ENCODE peak calls at places on chromosome 21, in five cellular contexts. X is left lung; B is esophagus squamous epithelium; Y is CD8-positive, alpha-beta memory T cell; S is mucosa of descending colon. C is an unnamed sample.

GRCh38 chr21:14759285-14759684 is 213.2 kb upstream of the SAMSN1 start:
- DNase-seq in X (no peak), B (no peak), Y (no peak), S (no peak), C (no peak)

GRCh38 chr21:35511298-35512162 is 462.4 kb upstream of the RUNX1 start:
- DNase-seq in X (no peak), B (no peak), Y (no peak), S (no peak), C (no peak)

GRCh38 chr21:34707876-34708325 is 39.1 kb downstream of the CLIC6 start:
- DNase-seq in X (no peak), B (no peak), Y (peak; percentile 16), S (no peak), C (no peak)

GRCh38 chr21:14121719-14122118 is 89.0 kb downstream of the LIPI start:
- DNase-seq in X (no peak), B (no peak), Y (no peak), S (no peak), C (no peak)

GRCh38 chr21:34889287-34889536 is 159.9 kb downstream of the RUNX1 start:
- DNase-seq in X (peak; percentile 59), B (no peak), Y (no peak), S (peak; percentile 76), C (no peak)

GRCh38 chr21:44078411-44078981 is 28.7 kb upstream of the PWP2 start:
- DNase-seq in X (no peak), B (no peak), Y (no peak), S (no peak), C (no peak)

GRCh38 chr21:31983120-31983519 is 110.3 kb downstream of the HUNK start:
- DNase-seq in X (peak; percentile 64), B (no peak), Y (no peak), S (no peak), C (no peak)

GRCh38 chr21:44708866-44709425 is 2.4 kb downstream of the TSPEAR start:
- DNase-seq in X (no peak), B (no peak), Y (no peak), S (no peak), C (no peak)

GRCh38 chr21:24265987-24266386 is 1341.3 kb downstream of the MRPL39 start:
- DNase-seq in X (no peak), B (no peak), Y (no peak), S (no peak), C (no peak)

GRCh38 chr21:31514598-31514997 is 144.9 kb upstream of the SOD1 start:
- DNase-seq in X (no peak), B (no peak), Y (no peak), S (no peak), C (no peak)

GRCh38 chr21:17775431-17776126 is 43.6 kb downstream of the C21orf91 start:
- DNase-seq in X (peak; percentile 34), B (no peak), Y (peak; percentile 75), S (peak; percentile 76), C (no peak)

GRCh38 chr21:25925936-25926335 is 191.2 kb downstream of the GABPA start:
- DNase-seq in X (no peak), B (no peak), Y (no peak), S (no peak), C (no peak)

GRCh38 chr21:28537371-28538079 is 455.2 kb downstream of the LTN1 start:
- DNase-seq in X (no peak), B (no peak), Y (no peak), S (no peak), C (no peak)

GRCh38 chr21:32819702-32820101 is 48.1 kb upstream of the PAXBP1 start:
- DNase-seq in X (no peak), B (no peak), Y (no peak), S (no peak), C (no peak)

GRCh38 chr21:19256934-19257660 is 853.5 kb upstream of the TMPRSS15 start:
- DNase-seq in X (no peak), B (no peak), Y (no peak), S (no peak), C (no peak)

GRCh38 chr21:17428980-17429379 is 83.9 kb upstream of the CXADR start:
- DNase-seq in X (no peak), B (no peak), Y (no peak), S (no peak), C (no peak)

GRCh38 chr21:36613554-36613953 is 85.4 kb upstream of the SIM2 start:
- DNase-seq in X (no peak), B (no peak), Y (no peak), S (no peak), C (no peak)

GRCh38 chr21:43305811-43306311 is 121.1 kb downstream of the SIK1 start:
- DNase-seq in X (peak; percentile 21), B (no peak), Y (no peak), S (peak; percentile 42), C (no peak)

GRCh38 chr21:35829014-35829525 is 231.3 kb downstream of the SETD4 start:
- DNase-seq in X (no peak), B (no peak), Y (no peak), S (no peak), C (no peak)

GRCh38 chr21:36039861-36040260 is 20.5 kb downstream of the SETD4 start:
- DNase-seq in X (no peak), B (no peak), Y (no peak), S (no peak), C (no peak)

GRCh38 chr21:44392916-44393315 is 39.5 kb downstream of the TRPM2 start:
- DNase-seq in X (no peak), B (no peak), Y (no peak), S (no peak), C (no peak)

GRCh38 chr21:37606549-37606948 is 240.0 kb downstream of the DYRK1A start:
- DNase-seq in X (no peak), B (no peak), Y (no peak), S (no peak), C (no peak)

GRCh38 chr21:44703731-44704635 is 7.0 kb downstream of the KRTAP10-12 start:
- DNase-seq in X (no peak), B (no peak), Y (no peak), S (no peak), C (no peak)

GRCh38 chr21:34021726-34022125 is 51.7 kb upstream of the MRPS6 start:
- DNase-seq in X (no peak), B (no peak), Y (no peak), S (no peak), C (no peak)

GRCh38 chr21:14273736-14274538 is 58.0 kb downstream of the RBM11 start:
- DNase-seq in X (peak; percentile 85), B (no peak), Y (no peak), S (peak; percentile 95), C (no peak)

DNA sequence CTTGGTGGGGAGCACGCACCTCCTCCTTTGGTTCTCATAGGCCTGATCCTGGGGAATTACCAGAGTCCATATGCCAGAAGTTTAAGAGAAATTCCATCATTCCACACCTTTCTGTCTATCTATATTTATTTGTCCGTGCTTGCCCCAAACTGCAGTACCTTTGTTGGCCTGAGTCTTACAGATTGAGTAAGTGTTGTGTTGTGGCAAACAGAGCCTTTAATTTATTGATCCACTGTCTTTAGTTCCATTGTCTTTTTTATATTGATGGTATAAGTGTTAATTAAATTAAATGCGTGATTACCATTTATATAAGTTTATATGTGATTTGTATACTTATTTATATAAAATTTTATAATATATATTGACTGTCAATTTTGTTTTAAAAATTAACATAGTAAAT is 4.9 kb downstream of the SH3BGR start:
- DNase-seq in X (no peak), B (no peak), Y (no peak), S (no peak), C (no peak)
- H3K4me1 ChIP-seq in X (no peaks in the 10 kb centered on the region), B (peaks cover 2% of the 10 kb centered on the region), Y (no peaks in the 10 kb centered on the region), S (no peaks in the 10 kb centered on the region), C (peaks cover 34% of the 10 kb centered on the region)

GRCh38 chr21:41508415-41509205 is 652 bp upstream of the TMPRSS2 start:
- DNase-seq in X (no peak), B (no peak), Y (no peak), S (no peak), C (no peak)
- H3K4me3 ChIP-seq in X (peak overlapping the region; percentile 34), B (peak overlapping the region; percentile 64), Y (no peak overlapping the region), S (peak overlapping the region; percentile 61), C (no peak overlapping the region)

GRCh38 chr21:21102874-21103273 is 104.7 kb downstream of the NCAM2 start:
- DNase-seq in X (no peak), B (no peak), Y (no peak), S (no peak), C (no peak)
- H3K4me1 ChIP-seq in X (no peaks in the 10 kb centered on the region), B (no peaks in the 10 kb centered on the region), Y (no peaks in the 10 kb centered on the region), S (no peaks in the 10 kb centered on the region), C (no peaks in the 10 kb centered on the region)

GRCh38 chr21:45984584-45985095 is 3.1 kb downstream of the COL6A1 start:
- DNase-seq in X (no peak), B (no peak), Y (no peak), S (no peak), C (no peak)
- H3K4me3 ChIP-seq in X (no peak overlapping the region), B (peak overlapping the region; percentile 78), Y (no peak overlapping the region), S (no peak overlapping the region), C (peak overlapping the region; percentile 99)

DNA sequence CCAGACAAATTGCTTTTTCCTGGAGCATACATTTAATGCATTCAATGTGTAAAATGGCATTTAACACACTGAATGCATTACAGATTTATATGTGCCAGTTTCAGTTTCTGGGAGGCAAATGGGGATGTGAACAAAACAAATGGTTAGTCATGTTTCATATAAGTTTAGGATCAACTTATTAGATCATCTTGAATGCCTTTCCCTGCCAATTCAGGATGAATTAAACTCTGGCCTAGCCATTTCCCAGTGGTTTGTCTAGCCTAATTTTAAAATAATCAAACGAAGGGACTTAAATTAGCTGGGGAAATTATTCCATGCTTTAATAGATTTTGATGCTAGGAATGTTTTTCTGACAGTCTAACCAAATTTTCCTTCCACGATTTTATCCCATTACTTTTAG is 291.3 kb upstream of the ADAMTS5 start:
- DNase-seq in X (no peak), B (no peak), Y (no peak), S (no peak), C (no peak)
- H3K4me1 ChIP-seq in X (no peaks in the 10 kb centered on the region), B (no peaks in the 10 kb centered on the region), Y (no peaks in the 10 kb centered on the region), S (no peaks in the 10 kb centered on the region), C (no peaks in the 10 kb centered on the region)

C was measured in thoracic aorta.